ENCODE peak calls at places on chromosomes 16 and 17, in four cellular contexts. P is ELF-1, R is T-helper 9 cell, Z is Daoy. G is an unnamed sample.
A peak's percentile ranks its signal among the peaks of the same experiment; 100 is the strongest.

GRCh38 chr16:24833352-24833751 is 12.4 kb upstream of the SLC5A11 start:
- DNase-seq in P (no peak), R (no peak), Z (no peak), G (no peak)

GRCh38 chr17:35895602-35896001 is 15.4 kb upstream of the CCL5 start:
- DNase-seq in P (no peak), R (no peak), Z (no peak), G (no peak)

GRCh38 chr16:2159052-2159838 is 3.7 kb downstream of the TRAF7 start:
- DNase-seq in P (no peak), R (no peak), Z (peak; percentile 45), G (peak; percentile 83)

GRCh38 chr17:45923511-45924268 is 29.3 kb downstream of the MAPT start:
- DNase-seq in P (no peak), R (no peak), Z (no peak), G (no peak)

GRCh38 chr16:63787014-63787413 is 1334.8 kb downstream of the CDH11 start:
- DNase-seq in P (no peak), R (no peak), Z (no peak), G (no peak)

GRCh38 chr17:737561-738113 is 5.2 kb downstream of the TLCD3A start:
- DNase-seq in P (no peak), R (no peak), Z (no peak), G (no peak)

GRCh38 chr17:74288785-74289184 is 14.8 kb downstream of the DNAI2 start:
- DNase-seq in P (no peak), R (no peak), Z (peak; percentile 61), G (no peak)

GRCh38 chr17:50488880-50489279 is 10.2 kb downstream of the RSAD1 start:
- DNase-seq in P (no peak), R (no peak), Z (no peak), G (no peak)

GRCh38 chr16:87058728-87059250 is 258.4 kb downstream of the C16orf95 start:
- DNase-seq in P (no peak), R (no peak), Z (no peak), G (no peak)

G was measured in aorta.